ENCODE peak calls at places on chromosomes 5 and 9, in nine cellular contexts. R is brain microvascular endothelial cell; M is EL; I is stimulated activated CD4-positive, alpha-beta T cell treated with anti-CD3 and anti-CD28 coated beads, Interleukin-15, amount 100 ng/mL, for 1 hour; O is stimulated activated CD8-positive, alpha-beta memory T cell treated with anti-CD3 and anti-CD28 coated beads, Interleukin-7, amount 100 ng/mL, for 4 hours; V is globus pallidus; A is PC-9; D is A172; X is progenitor cell of endocrine pancreas. Y is an unnamed sample.

GRCh38 chr5:56405116-56405515 is 172.0 kb upstream of the ANKRD55 start:
- DNase-seq in R (no peak), M (no peak), I (no peak), O (no peak), V (no peak), A (no peak), D (no peak), X (no peak), Y (no peak)

GRCh38 chr5:137481596-137481995 is 17.5 kb downstream of the SPOCK1 start:
- DNase-seq in R (no peak), M (no peak), I (no peak), O (no peak), V (no peak), A (no peak), D (no peak), X (no peak), Y (no peak)

GRCh38 chr5:133962801-133963476 is 5.5 kb downstream of the C5orf15 start:
- DNase-seq in R (no peak), M (peak; percentile 70), I (no peak), O (no peak), V (no peak), A (no peak), D (peak; percentile 89), X (no peak), Y (no peak)

GRCh38 chr9:636931-637591 is 204.4 kb upstream of the DMRT1 start:
- DNase-seq in R (no peak), M (no peak), I (no peak), O (no peak), V (no peak), A (no peak), D (no peak), X (no peak), Y (no peak)

GRCh38 chr5:80211292-80211691 is 44.6 kb downstream of the SERINC5 start:
- DNase-seq in R (no peak), M (no peak), I (no peak), O (no peak), V (no peak), A (no peak), D (no peak), X (no peak), Y (no peak)

GRCh38 chr5:63877961-63878360 is 84.3 kb downstream of the HTR1A start:
- DNase-seq in R (no peak), M (no peak), I (no peak), O (no peak), V (no peak), A (no peak), D (no peak), X (no peak), Y (no peak)

GRCh38 chr5:154163327-154163997 is 27.1 kb upstream of the GALNT10 start:
- DNase-seq in R (no peak), M (no peak), I (no peak), O (no peak), V (no peak), A (no peak), D (no peak), X (no peak), Y (no peak)

GRCh38 chr5:151643385-151643784 is 43.3 kb downstream of the SPARC start:
- DNase-seq in R (no peak), M (no peak), I (no peak), O (no peak), V (no peak), A (no peak), D (no peak), X (no peak), Y (no peak)

GRCh38 chr5:93794954-93795353 is 53.6 kb upstream of the POU5F2 start:
- DNase-seq in R (no peak), M (no peak), I (no peak), O (no peak), V (no peak), A (peak; percentile 50), D (no peak), X (no peak), Y (no peak)

Y was measured in T1000.